ENCODE peak calls at places on chromosomes 6 and 20, in ten cellular contexts. O is effector memory CD4-positive, alpha-beta T cell; V is OCI-LY7; N is CD8-positive, alpha-beta memory T cell; J is GM23248; T is GM23338; P is heart left ventricle; U is astrocyte; C is transverse colon; A is IMR-90. I is an unnamed sample. For H3K4me1, the result is how much of the 10 kb centered on the place peaks cover.

GRCh38 chr6:79436232-79436631 is 101.0 kb downstream of the LCA5 start:
- DNase-seq in O (no peak), V (no peak), N (no peak), J (peak), T (no peak), P (no peak), U (no peak), C (no peak), A (no peak), I (no peak)

GRCh38 chr6:41687501-41688175 is 47.8 kb downstream of the TFEB start:
- DNase-seq in O (no peak), V (no peak), N (no peak), J (no peak), T (peak), P (no peak), U (no peak), C (peak), A (no peak), I (no peak)

GRCh38 chr20:11814276-11814675 is 103.4 kb upstream of the BTBD3 start:
- DNase-seq in O (no peak), V (no peak), N (no peak), J (peak), T (no peak), P (no peak), U (peak), C (no peak), A (peak), I (no peak)

GRCh38 chr6:20652691-20653479 is 118.6 kb downstream of the CDKAL1 start:
- DNase-seq in O (no peak), V (no peak), N (no peak), J (peak), T (no peak), P (no peak), U (peak), C (no peak), A (peak), I (no peak)

GRCh38 chr6:123803862-123804681 is at the start of gene NKAIN2:
- DNase-seq in O (no peak), V (no peak), N (no peak), J (no peak), T (peak), P (peak), U (no peak), C (no peak), A (no peak), I (no peak)

GRCh38 chr6:137646506-137646905 is 152.3 kb upstream of the OLIG3 start:
- DNase-seq in O (no peak), V (no peak), N (no peak), J (peak), T (no peak), P (no peak), U (no peak), C (no peak), A (no peak), I (no peak)

GRCh38 chr6:34922177-34922663 is 33.2 kb downstream of the ANKS1A start:
- DNase-seq in O (no peak), V (peak), N (no peak), J (peak), T (no peak), P (no peak), U (peak), C (no peak), A (peak), I (no peak)

GRCh38 chr6:80969439-80969838 is 783.0 kb downstream of the TENT5A start:
- DNase-seq in O (no peak), V (no peak), N (no peak), J (peak), T (no peak), P (no peak), U (peak), C (no peak), A (peak), I (no peak)

GRCh38 chr6:87918461-87918941 is 129.1 kb upstream of the SPACA1 start:
- DNase-seq in O (no peak), V (peak), N (no peak), J (peak), T (peak), P (no peak), U (peak), C (no peak), A (no peak), I (no peak)

GRCh38 chr20:43571310-43571709 is 12.5 kb downstream of the SGK2 start:
- DNase-seq in O (no peak), V (peak), N (no peak), J (no peak), T (no peak), P (no peak), U (no peak), C (no peak), A (no peak), I (no peak)

GRCh38 chr6:82145926-82146452 is 101.6 kb downstream of the IBTK start:
- DNase-seq in O (no peak), V (no peak), N (no peak), J (no peak), T (no peak), P (no peak), U (no peak), C (no peak), A (no peak), I (no peak)

GRCh38 chr6:48074368-48074767 is 36.6 kb downstream of the PTCHD4 start:
- DNase-seq in O (no peak), V (no peak), N (no peak), J (peak), T (no peak), P (no peak), U (peak), C (no peak), A (no peak), I (no peak)

GRCh38 chr6:14149053-14149746 is 31.6 kb downstream of the CD83 start:
- DNase-seq in O (no peak), V (no peak), N (no peak), J (no peak), T (no peak), P (no peak), U (no peak), C (no peak), A (no peak), I (no peak)

GRCh38 chr6:151276112-151276745 is 36.5 kb downstream of the AKAP12 start:
- DNase-seq in O (no peak), V (no peak), N (no peak), J (peak), T (no peak), P (no peak), U (peak), C (no peak), A (peak), I (no peak)

GRCh38 chr6:166464418-166465400 is 82.0 kb upstream of the MPC1 start:
- DNase-seq in O (no peak), V (no peak), N (no peak), J (no peak), T (no peak), P (no peak), U (peak), C (no peak), A (no peak), I (no peak)
- H3K4me1 ChIP-seq in O (under half), V (under half), N (under half), J (under half), T (under half), P (under half), U (under half), C (under half), A (under half), I (under half)

DNA sequence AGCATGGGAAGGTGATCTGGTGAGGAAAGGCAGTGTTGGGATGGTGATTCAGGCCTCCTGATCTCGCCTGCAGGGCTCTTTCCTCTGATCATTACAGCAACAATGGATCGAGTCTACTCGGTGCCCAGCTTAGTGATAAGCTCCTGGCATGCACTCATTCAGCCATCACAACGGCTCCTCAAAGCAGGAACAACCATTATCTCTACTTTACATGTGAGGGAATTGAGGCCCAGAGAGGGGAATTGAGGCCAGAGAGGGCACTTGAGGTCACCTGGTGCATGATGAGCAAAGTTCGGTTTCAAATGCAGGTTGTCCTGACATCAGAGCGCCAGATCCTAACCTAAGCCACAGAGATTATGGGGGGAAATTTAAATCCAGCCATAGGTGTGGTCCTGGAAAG is 42.0 kb upstream of the BPIFA2 start:
- DNase-seq in O (no peak), V (no peak), N (no peak), J (no peak), T (no peak), P (no peak), U (no peak), C (no peak), A (no peak), I (no peak)
- H3K4me3 ChIP-seq in O (no peak), V (no peak), N (no peak), J (no peak), T (no peak), P (no peak), U (no peak), C (no peak), A (no peak), I (no peak)

DNA sequence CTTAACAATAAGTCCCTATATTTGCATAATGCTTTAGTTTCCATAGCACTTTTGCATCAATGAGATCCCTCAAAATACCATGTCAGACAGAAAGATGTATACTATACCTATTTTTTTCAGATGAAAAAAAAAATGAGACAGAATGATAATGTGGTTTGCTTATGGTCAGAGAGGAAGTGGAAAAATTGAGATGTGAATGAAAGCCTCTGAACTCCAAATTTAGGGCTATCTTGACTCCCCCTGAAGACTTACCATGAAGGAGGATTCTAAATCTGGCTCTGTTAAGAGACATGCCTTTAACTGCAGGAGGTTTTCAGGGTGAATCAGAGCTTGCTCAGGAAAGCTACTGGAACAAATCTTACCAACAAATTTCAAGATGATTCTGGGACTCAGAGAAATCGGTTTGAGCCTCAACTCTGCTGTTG is 176.2 kb downstream of the ISM1 start:
- DNase-seq in O (no peak), V (no peak), N (no peak), J (peak), T (no peak), P (no peak), U (peak), C (no peak), A (peak), I (no peak)
- H3K4me1 ChIP-seq in O (under half), V (under half), N (under half), J (under half), T (under half), P (under half), U (under half), C (under half), A (under half), I (under half)

DNA sequence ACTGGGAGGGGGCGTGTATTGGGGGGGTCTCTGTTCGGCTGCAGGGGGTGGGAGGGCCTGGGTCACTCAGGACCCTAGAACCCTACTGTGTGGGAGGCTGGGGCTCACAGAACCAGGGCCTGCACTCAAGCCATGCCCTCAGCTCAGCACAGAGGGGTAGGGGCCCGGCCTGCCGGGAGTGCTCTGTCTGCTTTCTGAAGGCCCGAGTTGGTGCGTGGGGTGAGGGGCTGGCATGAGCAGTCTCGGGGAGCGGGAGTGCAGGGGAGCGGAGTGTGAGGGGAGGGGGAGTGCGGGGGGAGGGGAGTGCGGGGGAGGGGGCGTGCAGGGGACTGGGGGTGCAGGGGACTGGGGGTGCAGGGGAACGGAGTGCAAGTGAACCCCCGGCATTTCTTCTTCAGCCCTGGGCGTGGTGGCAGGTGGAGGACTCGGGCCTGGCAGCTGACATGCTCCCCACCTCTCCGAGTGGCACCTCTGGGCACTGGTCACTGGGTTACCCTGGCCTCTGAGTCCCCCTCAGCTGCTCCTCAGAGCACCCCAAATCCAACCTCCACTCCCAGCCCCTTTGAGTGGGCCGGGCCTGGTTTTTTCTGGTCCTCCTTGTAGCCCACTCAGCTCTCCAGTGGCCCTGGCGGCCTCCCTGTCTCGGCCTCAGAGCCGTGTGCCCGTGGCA is 1.0 kb downstream of the COL20A1 start:
- DNase-seq in O (no peak), V (no peak), N (no peak), J (no peak), T (peak), P (no peak), U (no peak), C (no peak), A (no peak), I (no peak)
- H3K4me3 ChIP-seq in O (no peak), V (no peak), N (no peak), J (no peak), T (no peak), P (no peak), U (no peak), C (no peak), A (no peak), I (no peak)

I was measured in DND-41.